ENCODE peak calls at places on chromosome 14, in nine cellular contexts. D is GM12865, I is AG10803, X is fibroblast of the aortic adventitia, Y is activated T-helper 1 cell treated with Interleukin-2 at 50 U/mL for 16 hours, O is psoas muscle, M is OCI-M1, H is iris pigment epithelial cell, Z is NCI-H2029. J is an unnamed sample.

GRCh38 chr14:22994762-22995275 is 12.5 kb upstream of the AJUBA start:
- DNase-seq in I (peak), Z (peak), D (peak), M (peak), Y (no peak), H (peak), X (peak), O (no peak), J (peak)

GRCh38 chr14:56378474-56378873 is 201.1 kb upstream of the TMEM260 start:
- DNase-seq in D (no peak), M (no peak), Z (no peak), H (peak), O (no peak), I (peak), Y (no peak), X (peak), J (peak)

GRCh38 chr14:106489112-106489881 is 962.9 kb downstream of the TMEM121 start:
- DNase-seq in X (no peak), M (no peak), I (no peak), Y (no peak), D (no peak), Z (no peak), O (no peak), H (no peak), J (no peak)

GRCh38 chr14:29710015-29710414 is 217.6 kb downstream of the PRKD1 start:
- DNase-seq in I (peak), O (no peak), M (peak), Y (no peak), Z (no peak), H (no peak), X (peak), D (no peak), J (no peak)

GRCh38 chr14:74531467-74531866 is 37.9 kb downstream of the ISCA2 start:
- DNase-seq in X (peak), O (no peak), I (peak), D (peak), H (peak), M (peak), Z (no peak), Y (no peak), J (peak)

GRCh38 chr14:99035712-99036593 is 236.0 kb downstream of the BCL11B start:
- DNase-seq in X (peak), H (peak), I (peak), O (peak), D (no peak), M (no peak), Y (no peak), Z (no peak), J (peak)

GRCh38 chr14:52801014-52801708 is 9.8 kb upstream of the GNPNAT1 start:
- DNase-seq in M (no peak), X (peak), I (peak), Y (no peak), Z (no peak), O (no peak), D (no peak), H (peak), J (peak)

GRCh38 chr14:87975636-87976035 is 17.3 kb downstream of the GALC start:
- DNase-seq in X (no peak), Z (no peak), M (no peak), O (no peak), H (peak), I (no peak), Y (no peak), D (no peak), J (no peak)

GRCh38 chr14:94623422-94623809 is 11.2 kb downstream of the SERPINA3 start:
- DNase-seq in H (no peak), M (no peak), D (no peak), I (no peak), Z (no peak), Y (no peak), O (no peak), X (no peak), J (no peak)

GRCh38 chr14:40058916-40059897 is 627.0 kb upstream of the FBXO33 start:
- DNase-seq in H (no peak), D (no peak), X (no peak), I (no peak), Y (no peak), M (peak), Z (no peak), O (no peak), J (no peak)

GRCh38 chr14:52974406-52974805 is 23.6 kb upstream of the FERMT2 start:
- DNase-seq in M (peak), D (no peak), O (no peak), I (no peak), Y (no peak), X (no peak), H (peak), Z (no peak), J (peak)

GRCh38 chr14:52325126-52325525 is 11.0 kb downstream of the PTGER2 start:
- DNase-seq in Z (no peak), M (no peak), X (no peak), Y (no peak), H (peak), I (peak), D (peak), O (no peak), J (peak)

GRCh38 chr14:31880935-31881334 is 196.2 kb upstream of the ARHGAP5 start:
- DNase-seq in X (peak), M (no peak), D (no peak), I (peak), Z (no peak), H (peak), Y (no peak), O (no peak), J (peak)

GRCh38 chr14:23118506-23119361 is at the start of gene CEBPE:
- DNase-seq in Z (no peak), X (no peak), H (no peak), O (no peak), D (no peak), I (no peak), M (no peak), Y (no peak), J (no peak)

GRCh38 chr14:103001651-103002396 is 55.5 kb downstream of the CDC42BPB start:
- DNase-seq in Y (no peak), H (no peak), Z (no peak), I (no peak), O (no peak), M (no peak), D (peak), X (no peak), J (no peak)

GRCh38 chr14:29320261-29320660 is 553.7 kb downstream of the FOXG1 start:
- DNase-seq in Y (no peak), H (peak), I (peak), O (no peak), D (no peak), Z (no peak), M (no peak), X (no peak), J (no peak)

GRCh38 chr14:55581011-55581806 is 1.2 kb downstream of the KTN1 start:
- DNase-seq in M (peak), Y (peak), D (peak), O (peak), H (peak), Z (no peak), I (peak), X (peak), J (peak)

GRCh38 chr14:53748691-53749090 is 207.9 kb downstream of the BMP4 start:
- DNase-seq in H (no peak), I (no peak), X (no peak), Z (no peak), D (no peak), O (no peak), Y (no peak), M (no peak), J (no peak)

GRCh38 chr14:91496790-91497189 is 13.3 kb downstream of the PPP4R3A start:
- DNase-seq in M (no peak), Z (no peak), H (no peak), I (no peak), D (no peak), X (no peak), O (no peak), Y (no peak), J (no peak)

GRCh38 chr14:63573579-63573978 is 30.4 kb upstream of the PPP2R5E start:
- DNase-seq in X (no peak), H (peak), M (no peak), O (no peak), Z (no peak), D (no peak), Y (no peak), I (peak), J (no peak)

GRCh38 chr14:64812412-64812811 is 67.3 kb downstream of the SPTB start:
- DNase-seq in O (peak), I (no peak), D (peak), M (no peak), X (no peak), Y (no peak), Z (peak), H (no peak), J (no peak)

GRCh38 chr14:60151715-60152114 is 13.5 kb downstream of the DHRS7 start:
- DNase-seq in M (peak), D (peak), H (peak), Z (peak), X (peak), I (peak), Y (peak), O (peak), J (peak)

GRCh38 chr14:32225378-32225920 is 22.4 kb upstream of the RNU6-8 start:
- DNase-seq in H (no peak), I (no peak), D (no peak), Y (no peak), X (no peak), M (no peak), O (no peak), Z (no peak), J (no peak)

GRCh38 chr14:91945776-91946305 is 1.7 kb downstream of the FBLN5 start:
- DNase-seq in I (peak), M (no peak), O (no peak), H (no peak), Z (no peak), Y (no peak), D (no peak), X (peak), J (no peak)

GRCh38 chr14:63544641-63545234 is 1.6 kb upstream of the PPP2R5E start:
- DNase-seq in M (peak), Z (no peak), Y (no peak), O (no peak), D (peak), X (peak), I (peak), H (peak), J (peak)

GRCh38 chr14:64294672-64295413 is 672 bp upstream of the ESR2 start:
- DNase-seq in H (peak), X (peak), O (peak), I (peak), Z (peak), Y (peak), D (peak), M (peak), J (peak)

GRCh38 chr14:93375673-93376156 is 28.7 kb downstream of the COX8C start:
- DNase-seq in Y (no peak), O (no peak), H (no peak), X (no peak), Z (no peak), D (peak), M (peak), I (no peak), J (no peak)

GRCh38 chr14:51236314-51236713 is 3.7 kb upstream of the TMX1 start:
- DNase-seq in M (peak), H (peak), X (peak), O (no peak), D (no peak), Y (no peak), I (no peak), Z (no peak), J (no peak)

GRCh38 chr14:30108975-30109700 is 181.5 kb upstream of the PRKD1 start:
- DNase-seq in X (no peak), M (no peak), I (peak), Z (no peak), Y (no peak), H (peak), D (no peak), O (no peak), J (peak)

GRCh38 chr14:89870335-89870734 is 84.2 kb downstream of the EFCAB11 start:
- DNase-seq in I (peak), D (no peak), H (peak), X (peak), Y (no peak), Z (no peak), M (no peak), O (no peak), J (no peak)

GRCh38 chr14:97977711-97978261 is 1180.6 kb downstream of the VRK1 start:
- DNase-seq in O (peak), I (peak), H (no peak), Y (peak), M (no peak), Z (peak), X (peak), D (no peak), J (no peak)

GRCh38 chr14:88987516-88987915 is 163.1 kb downstream of the TTC8 start:
- DNase-seq in Z (no peak), O (no peak), I (peak), H (no peak), D (no peak), M (no peak), X (no peak), Y (no peak), J (no peak)

GRCh38 chr14:103526914-103527248 is 2.1 kb upstream of the TRMT61A start:
- DNase-seq in X (no peak), I (no peak), Z (no peak), D (no peak), M (no peak), H (no peak), Y (no peak), O (no peak), J (no peak)

GRCh38 chr14:76395161-76395560 is 19.2 kb downstream of the ESRRB start:
- DNase-seq in M (no peak), X (no peak), H (no peak), O (no peak), D (no peak), Y (no peak), Z (no peak), I (no peak), J (no peak)

GRCh38 chr14:92366237-92366636 is 43.3 kb downstream of the SLC24A4 start:
- DNase-seq in I (no peak), X (no peak), O (no peak), M (no peak), D (no peak), Y (no peak), H (no peak), Z (no peak), J (no peak)